ENCODE peak calls at places on chromosomes 7 and 10, in four cellular contexts. T is anterior cingulate cortex, E is astrocyte of the cerebellum, K is C1 segment of cervical spinal cord. Q is an unnamed sample.

GRCh38 chr10:33253411-33253810 is 81.1 kb downstream of the NRP1 start:
- DNase-seq in K (no peak), E (no peak), T (no peak), Q (no peak)

GRCh38 chr7:51328351-51328801 is 11.8 kb upstream of the COBL start:
- DNase-seq in K (no peak), T (no peak), E (no peak), Q (no peak)

GRCh38 chr7:24891173-24891787 is 88.7 kb downstream of the OSBPL3 start:
- DNase-seq in T (no peak), E (no peak), K (no peak), Q (no peak)

GRCh38 chr10:76202777-76203176 is 771.4 kb downstream of the LRMDA start:
- DNase-seq in E (peak; percentile 35), K (no peak), T (no peak), Q (peak; percentile 62)

GRCh38 chr7:24968165-24968564 is 11.8 kb downstream of the OSBPL3 start:
- DNase-seq in K (no peak), T (no peak), E (no peak), Q (no peak)

GRCh38 chr10:29555746-29556481 is 78.9 kb downstream of the SVIL start:
- DNase-seq in T (no peak), E (peak; percentile 69), K (no peak), Q (peak; percentile 63)

GRCh38 chr7:28768577-28769147 is 189.5 kb downstream of the TRIL start:
- DNase-seq in T (no peak), K (no peak), E (peak; percentile 45), Q (no peak)

GRCh38 chr10:12406764-12407400 is 57.5 kb downstream of the CAMK1D start:
- DNase-seq in E (no peak), K (no peak), T (no peak), Q (no peak)

GRCh38 chr10:12681250-12681649 is 320.3 kb downstream of the CCDC3 start:
- DNase-seq in T (no peak), E (no peak), K (no peak), Q (no peak)

GRCh38 chr10:107442035-107442505 is 277.6 kb upstream of the SORCS1 start:
- DNase-seq in E (peak; percentile 19), K (no peak), T (no peak), Q (no peak)

GRCh38 chr10:62742447-62743105 is 61.9 kb upstream of the ADO start:
- DNase-seq in E (no peak), T (no peak), K (no peak), Q (no peak)

GRCh38 chr10:89793649-89794254 is 92.4 kb downstream of the KIF20B start:
- DNase-seq in K (no peak), E (peak; percentile 75), T (peak; percentile 7), Q (peak; percentile 33)

GRCh38 chr10:27713906-27714305 is 31.7 kb downstream of the MKX start:
- DNase-seq in E (no peak), T (no peak), K (no peak), Q (no peak)

GRCh38 chr10:31142026-31142425 is 110.4 kb upstream of the ZNF438 start:
- DNase-seq in T (no peak), E (peak; percentile 89), K (no peak), Q (peak; percentile 67)

GRCh38 chr7:137408096-137408495 is 64.6 kb upstream of the PTN start:
- DNase-seq in K (no peak), T (no peak), E (no peak), Q (no peak)

GRCh38 chr10:4372601-4373000 is 453.4 kb upstream of the AKR1E2 start:
- DNase-seq in E (peak; percentile 99), T (no peak), K (no peak), Q (peak; percentile 98)

GRCh38 chr7:30135551-30136271 is 925 bp downstream of the MTURN start:
- DNase-seq in T (peak; percentile 66), K (peak; percentile 65), E (no peak), Q (no peak)

GRCh38 chr7:116561697-116562483 is 37.1 kb downstream of the CAV1 start:
- DNase-seq in T (no peak), K (no peak), E (no peak), Q (no peak)

GRCh38 chr10:16594106-16594505 is 72.4 kb upstream of the C1QL3 start:
- DNase-seq in K (no peak), T (no peak), E (no peak), Q (no peak)

GRCh38 chr10:34758447-34758996 is 56.6 kb downstream of the PARD3 start:
- DNase-seq in K (no peak), T (no peak), E (peak; percentile 23), Q (no peak)

GRCh38 chr7:131459256-131459655 is 97.2 kb downstream of the PODXL start:
- DNase-seq in T (no peak), E (no peak), K (no peak), Q (no peak)

GRCh38 chr7:95527776-95528250 is 42.1 kb downstream of the ASB4 start:
- DNase-seq in T (no peak), E (no peak), K (no peak), Q (no peak)

GRCh38 chr7:101241015-101241363 is 3.4 kb upstream of the CLDN15 start:
- DNase-seq in K (no peak), T (no peak), E (no peak), Q (no peak)

GRCh38 chr10:111281516-111281915 is 204.7 kb downstream of the ADRA2A start:
- DNase-seq in E (no peak), T (no peak), K (no peak), Q (no peak)

GRCh38 chr10:91521444-91521843 is 111.3 kb downstream of the HECTD2 start:
- DNase-seq in T (no peak), E (no peak), K (no peak), Q (no peak)

GRCh38 chr10:94049911-94050310 is 56.2 kb downstream of the PLCE1 start:
- DNase-seq in T (no peak), E (no peak), K (no peak), Q (no peak)

GRCh38 chr7:140540142-140540777 is 61.0 kb upstream of the MKRN1 start:
- DNase-seq in K (no peak), T (no peak), E (no peak), Q (no peak)

GRCh38 chr10:133379801-133380666 is 972 bp downstream of the PAOX start:
- DNase-seq in T (peak; percentile 45), E (no peak), K (no peak), Q (no peak)

GRCh38 chr10:116385994-116386809 is 41.4 kb upstream of the PNLIPRP3 start:
- DNase-seq in K (no peak), T (no peak), E (peak; percentile 31), Q (peak; percentile 7)

GRCh38 chr10:109966961-109967738 is 40.6 kb upstream of the ADD3 start:
- DNase-seq in T (no peak), E (no peak), K (no peak), Q (no peak)

Q was measured in AG09309.